ENCODE peak calls at places on chromosomes 12 and 14, in ten cellular contexts. B, N, S, I, J, O, C, F, W and Z are unnamed samples.

GRCh38 chr14:35963209-35963608 is 137.1 kb downstream of the BRMS1L start:
- DNase-seq in W (no peak), C (no peak), B (no peak), I (no peak), O (no peak), J (no peak), S (no peak), N (no peak), F (no peak), Z (no peak)

GRCh38 chr12:110585231-110585799 is 2.2 kb upstream of the PPTC7 start:
- DNase-seq in F (no peak), C (no peak), S (no peak), W (no peak), J (peak; percentile 57), B (peak; percentile 52), I (no peak), N (no peak), O (no peak), Z (no peak)

GRCh38 chr12:62210422-62210821 is 49.8 kb upstream of the USP15 start:
- DNase-seq in B (peak; percentile 19), F (no peak), J (peak; percentile 76), O (peak; percentile 59), N (no peak), W (peak; percentile 33), I (peak; percentile 49), S (peak; percentile 30), C (no peak), Z (peak; percentile 54)

GRCh38 chr14:70425349-70425748 is 8.5 kb upstream of the SYNJ2BP start:
- DNase-seq in S (no peak), C (no peak), O (no peak), F (no peak), J (no peak), B (no peak), I (no peak), W (no peak), N (no peak), Z (no peak)

GRCh38 chr12:57127101-57127709 is 1.1 kb upstream of the LRP1 start:
- DNase-seq in C (no peak), F (no peak), I (peak; percentile 94), O (peak; percentile 86), W (no peak), N (peak; percentile 73), S (peak; percentile 88), J (no peak), B (peak; percentile 51), Z (peak; percentile 74)

GRCh38 chr12:4050340-4050739 is 177.1 kb upstream of the PARP11 start:
- DNase-seq in S (no peak), B (no peak), N (no peak), C (no peak), I (no peak), O (no peak), J (no peak), W (no peak), F (no peak), Z (no peak)

GRCh38 chr14:96051642-96052540 is 12.7 kb downstream of the C14orf132 start:
- DNase-seq in S (no peak), O (no peak), J (no peak), W (no peak), I (no peak), B (no peak), N (no peak), C (no peak), F (no peak), Z (no peak)

GRCh38 chr12:121494093-121494787 is 86.6 kb downstream of the KDM2B start:
- DNase-seq in O (no peak), I (no peak), S (peak; percentile 60), N (peak; percentile 33), F (no peak), B (no peak), C (no peak), W (peak; percentile 24), J (peak; percentile 57), Z (peak; percentile 54)

GRCh38 chr12:4164591-4165558 is 108.7 kb upstream of the CCND2 start:
- DNase-seq in O (peak; percentile 50), C (peak; percentile 87), W (no peak), S (peak; percentile 59), N (peak; percentile 43), F (no peak), I (no peak), J (peak; percentile 74), B (no peak), Z (no peak)

GRCh38 chr14:103909531-103910261 is 18.6 kb upstream of the TDRD9 start:
- DNase-seq in C (no peak), N (no peak), O (peak; percentile 41), B (no peak), F (no peak), I (no peak), W (no peak), J (no peak), S (no peak), Z (peak; percentile 67)

GRCh38 chr14:67240168-67240932 is 885 bp upstream of the PALS1 start:
- DNase-seq in I (peak; percentile 78), F (peak; percentile 23), J (peak; percentile 27), B (peak; percentile 64), W (no peak), N (peak; percentile 44), S (peak; percentile 86), C (peak; percentile 86), O (peak; percentile 82), Z (peak; percentile 45)

GRCh38 chr14:100033347-100034052 is 31.7 kb upstream of the EVL start:
- DNase-seq in W (no peak), N (no peak), B (no peak), O (no peak), S (no peak), F (no peak), I (no peak), C (no peak), J (no peak), Z (no peak)

GRCh38 chr14:67515386-67516079 is 17.6 kb upstream of the PLEKHH1 start:
- DNase-seq in S (peak; percentile 64), B (no peak), J (peak; percentile 14), W (no peak), I (peak; percentile 48), F (no peak), C (no peak), N (no peak), O (peak; percentile 51), Z (peak; percentile 18)

GRCh38 chr12:124656947-124657434 is 89.6 kb upstream of the NCOR2 start:
- DNase-seq in I (no peak), B (no peak), F (no peak), C (no peak), S (no peak), J (no peak), N (no peak), O (no peak), W (no peak), Z (no peak)
- H3K4me1 ChIP-seq in I (peaks cover 12% of the 10 kb centered on the region), B (peaks cover 20% of the 10 kb centered on the region), F (peaks cover 33% of the 10 kb centered on the region), C (peaks cover 19% of the 10 kb centered on the region), S (no peaks in the 10 kb centered on the region), J (peaks cover 10% of the 10 kb centered on the region), N (no peaks in the 10 kb centered on the region), O (peaks cover 34% of the 10 kb centered on the region), W (peaks cover 55% of the 10 kb centered on the region), Z (peaks cover 25% of the 10 kb centered on the region)

DNA sequence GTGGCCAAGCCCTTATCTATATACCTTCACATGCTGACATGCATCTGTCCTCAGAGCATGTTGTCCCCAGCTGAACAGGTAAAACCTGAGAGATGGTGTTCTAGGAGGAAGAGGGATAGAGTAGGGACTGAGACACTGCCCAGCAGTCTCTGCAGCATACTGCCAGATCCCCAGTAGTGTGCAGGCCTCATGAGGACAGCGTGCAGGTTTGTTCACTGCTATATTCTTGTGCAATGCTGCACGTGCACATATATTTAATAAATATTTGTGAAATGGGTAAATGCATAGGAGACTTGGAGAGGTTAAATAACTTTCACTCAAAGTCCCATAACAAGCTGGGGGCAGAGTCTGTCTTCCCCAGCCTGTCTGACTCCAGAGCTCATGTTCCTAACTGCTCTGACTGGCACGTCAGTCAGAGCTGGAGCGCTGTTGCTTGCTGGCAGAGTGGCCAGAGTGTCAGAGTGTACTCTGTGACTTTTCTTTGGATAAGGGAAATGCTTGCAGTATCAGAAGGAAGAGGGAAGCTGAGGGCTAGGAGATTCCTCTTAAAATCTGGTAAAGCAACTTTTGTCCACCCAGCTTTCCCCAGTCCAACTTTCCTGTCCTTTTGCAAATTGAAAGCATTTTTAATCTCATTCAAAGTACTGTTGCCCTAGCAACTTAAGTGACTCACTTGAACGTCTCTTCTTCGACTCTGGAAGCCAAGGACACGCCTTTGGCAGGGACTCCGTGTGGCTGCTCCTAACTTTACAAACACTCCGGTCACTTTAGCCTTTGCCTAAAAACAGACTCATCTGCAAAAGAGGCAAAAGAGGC is 14.9 kb upstream of the POLR3B start:
- DNase-seq in I (peak; percentile 54), B (peak; percentile 78), S (peak; percentile 53), O (peak; percentile 65), N (peak; percentile 87), J (peak; percentile 71), W (no peak), F (no peak), C (no peak), Z (no peak)
- H3K4me3 ChIP-seq in I (no peak overlapping the region), B (peak overlapping the region; percentile 34), S (no peak overlapping the region), O (peak overlapping the region; percentile 23), N (no peak overlapping the region), J (no peak overlapping the region), W (no peak overlapping the region), F (no peak overlapping the region), C (peak overlapping the region; percentile 7), Z (no peak overlapping the region)

GRCh38 chr12:97321640-97322039 is 141.0 kb upstream of the RMST start:
- DNase-seq in C (no peak), J (no peak), S (no peak), W (no peak), N (no peak), O (no peak), F (no peak), I (no peak), B (no peak), Z (no peak)

GRCh38 chr12:97323154-97323553 is 139.4 kb upstream of the RMST start:
- DNase-seq in N (no peak), B (no peak), C (no peak), O (no peak), I (no peak), J (no peak), F (no peak), S (no peak), W (no peak), Z (no peak)

GRCh38 chr12:97322388-97322787 is 140.2 kb upstream of the RMST start:
- DNase-seq in B (no peak), S (no peak), N (no peak), O (no peak), I (no peak), J (no peak), F (no peak), C (no peak), W (no peak), Z (no peak)

GRCh38 chr12:97324471-97324870 is 138.1 kb upstream of the RMST start:
- DNase-seq in F (no peak), W (no peak), O (no peak), I (no peak), B (no peak), C (no peak), N (no peak), J (no peak), S (no peak), Z (no peak)
- TF ChIP-seq CTCF in F (no peak), W (no peak), O (no peak), I (no peak), B (no peak), C (no peak), N (no peak), J (no peak), S (no peak), Z (no peak)

DNA sequence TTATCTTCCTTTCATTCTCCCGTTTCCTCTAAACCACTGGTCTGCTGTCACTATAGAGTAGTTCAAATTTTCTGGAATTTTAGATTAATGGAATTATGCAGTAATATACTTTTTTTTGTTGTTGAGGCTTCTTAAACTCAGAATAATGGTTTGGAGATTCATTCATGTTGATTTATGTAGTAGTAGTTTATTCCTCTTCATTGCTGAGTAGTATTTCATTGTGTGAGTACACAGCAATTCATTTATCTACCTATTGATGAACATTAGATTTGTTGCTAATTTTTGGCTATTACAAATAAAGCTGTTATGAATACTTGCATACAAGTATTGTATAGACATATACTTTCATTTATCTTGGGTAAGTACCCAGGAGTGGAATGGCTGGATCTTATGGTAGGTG is 7.2 kb downstream of the RASSF8 start:
- DNase-seq in C (no peak), B (no peak), I (no peak), S (no peak), F (no peak), N (no peak), J (no peak), W (no peak), O (no peak), Z (no peak)
- H3K4me1 ChIP-seq in C (peaks cover 24% of the 10 kb centered on the region), B (peaks cover 53% of the 10 kb centered on the region), I (no peaks in the 10 kb centered on the region), S (no peaks in the 10 kb centered on the region), F (peaks cover 37% of the 10 kb centered on the region), N (no peaks in the 10 kb centered on the region), J (peaks cover 23% of the 10 kb centered on the region), W (peaks cover 39% of the 10 kb centered on the region), O (peaks cover 28% of the 10 kb centered on the region), Z (no peaks in the 10 kb centered on the region)